ENCODE peak calls at places on chromosomes 13 and 19, in eight cellular contexts. L, S, G, N, R, E, T and V are unnamed samples.

GRCh38 chr13:33745370-33746324 is 72.3 kb upstream of the RFC3 start:
- DNase-seq in L (no peak), S (peak; percentile 23), G (no peak), N (no peak), R (no peak), E (no peak), T (no peak), V (no peak)

GRCh38 chr13:48235100-48235813 is 2.3 kb downstream of the ITM2B start:
- DNase-seq in L (peak; percentile 25), S (peak; percentile 57), G (peak; percentile 27), N (peak; percentile 62), R (no peak), E (peak; percentile 58), T (no peak), V (no peak)

GRCh38 chr13:27952931-27953670 is 16.0 kb downstream of the CDX2 start:
- DNase-seq in L (no peak), S (peak; percentile 88), G (peak; percentile 81), N (no peak), R (no peak), E (no peak), T (no peak), V (no peak)

GRCh38 chr13:85204668-85205344 is 594.4 kb downstream of the SLITRK6 start:
- DNase-seq in L (no peak), S (no peak), G (no peak), N (no peak), R (no peak), E (no peak), T (no peak), V (no peak)

GRCh38 chr13:30846844-30847243 is 59.2 kb upstream of the MEDAG start:
- DNase-seq in L (no peak), S (no peak), G (no peak), N (peak; percentile 65), R (no peak), E (no peak), T (no peak), V (no peak)

GRCh38 chr13:71786815-71787214 is 80.2 kb downstream of the DACH1 start:
- DNase-seq in L (no peak), S (no peak), G (no peak), N (no peak), R (no peak), E (no peak), T (no peak), V (no peak)

GRCh38 chr19:55316646-55317045 is 8.5 kb downstream of the TMEM150B start:
- DNase-seq in L (no peak), S (no peak), G (no peak), N (no peak), R (no peak), E (no peak), T (no peak), V (no peak)

GRCh38 chr13:33639640-33640080 is 178.3 kb upstream of the RFC3 start:
- DNase-seq in L (no peak), S (no peak), G (no peak), N (peak; percentile 69), R (no peak), E (no peak), T (no peak), V (peak; percentile 36)

GRCh38 chr19:912181-913079 is 589 bp downstream of the R3HDM4 start:
- DNase-seq in L (no peak), S (no peak), G (peak; percentile 53), N (peak; percentile 36), R (no peak), E (no peak), T (no peak), V (peak; percentile 55)

GRCh38 chr13:45601680-45602079 is 13.9 kb downstream of the ERICH6B start:
- DNase-seq in L (no peak), S (no peak), G (no peak), N (no peak), R (no peak), E (no peak), T (no peak), V (no peak)

GRCh38 chr19:17743874-17744273 is 7.4 kb upstream of the FCHO1 start:
- DNase-seq in L (peak; percentile 63), S (no peak), G (no peak), N (peak; percentile 30), R (no peak), E (peak; percentile 58), T (no peak), V (no peak)

GRCh38 chr19:18401580-18402112 is 4.2 kb upstream of the LRRC25 start:
- DNase-seq in L (peak; percentile 69), S (peak; percentile 83), G (peak; percentile 90), N (peak; percentile 60), R (peak; percentile 57), E (peak; percentile 49), T (peak; percentile 65), V (no peak)

GRCh38 chr19:50501186-50501567 is 9.8 kb downstream of the JOSD2 start:
- DNase-seq in L (no peak), S (no peak), G (no peak), N (no peak), R (no peak), E (no peak), T (no peak), V (no peak)

GRCh38 chr19:9061879-9062278 is 25.0 kb upstream of the OR1M1 start:
- DNase-seq in L (no peak), S (no peak), G (no peak), N (no peak), R (no peak), E (peak; percentile 44), T (no peak), V (no peak)

DNA sequence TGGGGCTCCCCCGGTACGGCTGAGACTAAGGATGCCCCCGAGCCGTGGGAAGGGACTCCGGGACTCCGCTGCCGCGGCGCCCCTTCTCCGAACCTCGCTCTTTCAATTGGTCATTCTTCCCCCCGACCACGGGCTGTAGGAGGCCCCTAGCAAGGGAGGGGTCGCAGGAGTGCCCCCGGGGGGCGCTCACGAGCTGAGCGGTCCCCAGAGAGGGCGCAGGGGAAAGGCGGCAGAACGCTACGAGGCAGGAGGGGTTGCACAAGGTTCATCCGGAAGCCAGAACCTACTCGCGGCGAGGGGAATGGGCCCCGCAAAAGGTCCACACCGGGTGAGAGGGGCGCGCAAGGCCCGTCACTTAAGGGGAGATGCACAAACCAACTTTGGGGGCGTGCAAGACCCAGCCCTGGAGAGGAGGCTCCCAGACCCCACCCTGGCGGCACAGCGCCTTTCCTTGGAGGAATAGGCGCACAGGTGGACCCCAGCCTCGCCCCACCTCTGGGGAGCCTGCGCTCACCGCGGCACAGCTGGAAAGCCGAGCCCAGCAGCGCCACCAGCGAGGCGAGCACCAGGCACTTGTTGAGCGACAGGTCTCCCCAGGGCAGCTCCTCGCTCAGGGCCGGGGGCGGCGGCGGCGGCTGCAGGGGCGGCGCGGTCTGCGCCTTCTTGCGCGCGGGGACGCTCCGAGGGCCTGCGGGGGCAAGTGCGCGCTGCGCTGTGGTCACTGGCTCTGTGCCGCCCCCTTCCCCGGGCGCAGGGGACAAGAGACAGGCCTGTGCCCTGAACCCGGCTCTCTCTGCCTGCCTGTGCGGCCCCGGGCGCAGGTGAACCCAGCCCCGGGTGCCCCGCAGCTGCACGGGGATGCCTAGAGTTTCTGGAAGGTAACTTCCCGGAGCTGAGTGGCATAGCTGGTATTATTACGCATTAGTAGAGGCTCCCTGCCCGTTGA is 2.8 kb downstream of the JSRP1 start:
- DNase-seq in L (no peak), S (no peak), G (no peak), N (no peak), R (no peak), E (no peak), T (no peak), V (no peak)
- TF ChIP-seq CTCF in L (peak; percentile 19), S (no peak), G (peak; percentile 30), N (no peak), R (no peak), E (peak; percentile 14), T (peak; percentile 8), V (no peak)

DNA sequence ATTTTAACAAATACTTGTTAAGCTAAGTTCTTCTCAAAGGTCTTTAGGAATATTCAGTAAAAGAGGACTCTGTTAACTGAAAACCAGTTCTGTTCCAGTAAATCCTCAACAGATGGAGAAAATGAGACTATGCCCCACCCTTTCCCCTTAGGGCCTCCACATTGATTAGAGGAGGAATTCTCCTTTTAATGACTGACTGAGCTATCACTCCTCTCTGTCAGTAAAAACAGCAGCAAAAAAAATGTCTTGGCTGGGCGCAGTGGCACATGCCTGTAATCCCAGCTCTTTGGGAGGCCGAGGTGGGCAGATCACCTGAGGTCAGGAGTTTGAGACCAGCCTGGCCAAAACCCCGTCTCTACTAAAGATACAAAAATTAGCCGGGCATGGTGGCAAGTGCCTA is 50.1 kb downstream of the NLRP12 start:
- DNase-seq in L (no peak), S (no peak), G (no peak), N (no peak), R (no peak), E (no peak), T (no peak), V (no peak)
- H3K27ac ChIP-seq in L (no peak overlapping the region), S (no peak overlapping the region), G (no peak overlapping the region), N (no peak overlapping the region), R (no peak overlapping the region), E (no peak overlapping the region), T (no peak overlapping the region), V (no peak overlapping the region)

GRCh38 chr19:45730389-45731288 is at the start of gene FBXO46:
- DNase-seq in L (peak; percentile 98), S (peak; percentile 99), G (peak; percentile 98), N (peak; percentile 99), R (peak; percentile 96), E (peak; percentile 98), T (peak; percentile 98), V (peak; percentile 96)
- TF ChIP-seq CTCF in L (peak; percentile 35), S (no peak), G (peak; percentile 12), N (peak; percentile 32), R (no peak), E (peak; percentile 25), T (no peak), V (no peak)

GRCh38 chr13:110407021-110407420 is 99.9 kb downstream of the COL4A2 start:
- DNase-seq in L (no peak), S (no peak), G (no peak), N (no peak), R (no peak), E (no peak), T (no peak), V (no peak)
- H3K27ac ChIP-seq in L (peak overlapping the region; percentile 72), S (no peak overlapping the region), G (no peak overlapping the region), N (no peak overlapping the region), R (peak overlapping the region; percentile 18), E (peak overlapping the region; percentile 66), T (peak overlapping the region; percentile 71), V (peak overlapping the region; percentile 54)

DNA sequence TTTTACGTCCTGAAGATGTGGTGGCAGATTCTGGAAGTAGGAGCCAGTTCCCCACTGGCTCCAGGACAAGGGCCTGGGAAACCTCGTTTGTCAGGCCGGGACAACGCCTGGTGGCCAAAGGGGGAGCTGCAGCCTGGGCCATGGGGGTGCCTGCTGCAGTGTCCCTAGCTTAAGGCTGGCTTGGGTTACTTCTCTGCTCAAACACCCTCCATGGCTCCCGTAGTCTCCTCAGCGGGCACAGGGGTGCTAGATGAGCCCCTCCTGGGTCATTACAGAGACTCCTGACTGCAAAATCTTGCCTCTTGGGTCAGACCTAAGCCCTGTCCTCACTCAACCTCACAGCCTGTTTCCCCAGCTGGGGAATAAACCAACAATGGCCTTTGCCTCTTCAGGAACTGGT is 14.7 kb downstream of the CILP2 start:
- DNase-seq in L (no peak), S (no peak), G (peak; percentile 49), N (no peak), R (no peak), E (peak; percentile 29), T (no peak), V (peak; percentile 57)
- TF ChIP-seq CTCF in L (peak; percentile 60), S (peak; percentile 42), G (peak; percentile 46), N (peak; percentile 75), R (peak; percentile 11), E (peak; percentile 76), T (peak; percentile 36), V (peak; percentile 70)

GRCh38 chr19:37983153-37983552 is 76.1 kb downstream of the SIPA1L3 start:
- DNase-seq in L (peak; percentile 52), S (no peak), G (no peak), N (no peak), R (no peak), E (no peak), T (no peak), V (no peak)
- H3K27ac ChIP-seq in L (no peak overlapping the region), S (no peak overlapping the region), G (no peak overlapping the region), N (peak overlapping the region; percentile 59), R (no peak overlapping the region), E (no peak overlapping the region), T (no peak overlapping the region), V (peak overlapping the region; percentile 96)